ENCODE peak calls at places on chromosomes 13 and 19, in nine cellular contexts. U, Y, K, S, D, C, V, O and A are unnamed samples.
A peak's percentile ranks its signal among the peaks of the same experiment; 100 is the strongest.

GRCh38 chr19:49488863-49489537 is 1.6 kb downstream of the RPL13A start:
- DNase-seq in V (no peak), Y (peak; percentile 16), C (no peak), U (no peak), K (no peak), D (no peak), S (no peak), O (no peak), A (no peak)

GRCh38 chr19:46944918-46945628 is 74.6 kb upstream of the NPAS1 start:
- DNase-seq in O (no peak), K (peak; percentile 35), Y (peak; percentile 90), U (no peak), D (no peak), S (no peak), C (peak; percentile 49), V (peak; percentile 66), A (no peak)

GRCh38 chr13:73683746-73684145 is 450.5 kb downstream of the KLF12 start:
- DNase-seq in Y (no peak), C (no peak), K (no peak), O (no peak), U (no peak), V (no peak), S (no peak), D (no peak), A (no peak)

GRCh38 chr19:44677019-44677809 is 5.9 kb downstream of the CEACAM19 start:
- DNase-seq in C (no peak), V (no peak), U (no peak), D (peak; percentile 30), O (no peak), K (no peak), S (no peak), Y (peak; percentile 21), A (peak; percentile 27)

GRCh38 chr19:50713556-50714236 is 5.9 kb downstream of the SHANK1 start:
- DNase-seq in K (peak; percentile 35), D (no peak), C (no peak), S (no peak), Y (no peak), U (no peak), V (no peak), O (no peak), A (peak; percentile 55)

GRCh38 chr19:45253396-45254027 is 2.4 kb downstream of the MARK4 start:
- DNase-seq in V (no peak), D (no peak), U (no peak), O (no peak), K (peak; percentile 11), Y (no peak), C (no peak), S (no peak), A (no peak)

GRCh38 chr13:108962652-108963051 is 333.2 kb downstream of the MYO16 start:
- DNase-seq in V (no peak), C (no peak), D (no peak), Y (no peak), S (no peak), O (no peak), K (no peak), U (no peak), A (peak; percentile 19)

GRCh38 chr13:97548138-97548537 is 114.2 kb downstream of the RAP2A start:
- DNase-seq in K (no peak), O (no peak), C (no peak), Y (no peak), V (no peak), D (no peak), U (no peak), S (no peak), A (no peak)

GRCh38 chr19:5141278-5141925 is 172.5 kb downstream of the KDM4B start:
- DNase-seq in O (no peak), S (no peak), V (peak; percentile 41), Y (no peak), D (no peak), K (no peak), U (no peak), C (no peak), A (no peak)

GRCh38 chr19:8163781-8164180 is 14.4 kb upstream of the FBN3 start:
- DNase-seq in Y (no peak), K (no peak), U (no peak), O (no peak), C (no peak), V (no peak), S (no peak), D (no peak), A (no peak)

GRCh38 chr19:49020931-49021895 is 2.9 kb downstream of the CGB3 start:
- DNase-seq in K (no peak), S (no peak), C (no peak), U (no peak), D (peak; percentile 54), Y (no peak), V (no peak), O (no peak), A (no peak)

GRCh38 chr19:46369817-46370216 is 22.9 kb downstream of the PPP5C start:
- DNase-seq in K (no peak), D (no peak), U (no peak), O (no peak), S (no peak), V (no peak), Y (no peak), C (no peak), A (no peak)

GRCh38 chr19:12015015-12015752 is 20.3 kb downstream of the ZNF433 start:
- DNase-seq in O (no peak), V (no peak), D (no peak), U (no peak), K (no peak), S (no peak), Y (no peak), C (no peak), A (no peak)

GRCh38 chr13:27977476-27978300 is 8.6 kb upstream of the CDX2 start:
- DNase-seq in S (no peak), K (no peak), U (no peak), D (no peak), V (no peak), Y (peak; percentile 77), C (no peak), O (no peak), A (no peak)

GRCh38 chr13:34340534-34340933 is 522.6 kb downstream of the RFC3 start:
- DNase-seq in S (no peak), C (no peak), Y (no peak), K (no peak), U (no peak), V (no peak), O (no peak), D (no peak), A (no peak)

GRCh38 chr19:10390652-10391286 is 10.4 kb upstream of the TYK2 start:
- DNase-seq in O (no peak), C (no peak), V (peak; percentile 83), D (peak; percentile 79), S (peak; percentile 46), U (peak; percentile 46), K (peak; percentile 73), Y (peak; percentile 81), A (peak; percentile 71)

GRCh38 chr13:102347490-102347889 is 54.4 kb downstream of the FGF14 start:
- DNase-seq in V (no peak), D (no peak), S (no peak), K (no peak), C (no peak), Y (no peak), U (no peak), O (no peak), A (no peak)

GRCh38 chr19:12880551-12881171 is 588 bp downstream of the DNASE2 start:
- DNase-seq in V (peak; percentile 50), Y (peak; percentile 69), D (peak; percentile 72), K (peak; percentile 29), O (no peak), U (no peak), C (no peak), S (no peak), A (no peak)

GRCh38 chr13:73158851-73159250 is 100.0 kb downstream of the KLF5 start:
- DNase-seq in D (no peak), O (no peak), Y (no peak), K (no peak), V (no peak), U (no peak), C (no peak), S (no peak), A (no peak)

DNA sequence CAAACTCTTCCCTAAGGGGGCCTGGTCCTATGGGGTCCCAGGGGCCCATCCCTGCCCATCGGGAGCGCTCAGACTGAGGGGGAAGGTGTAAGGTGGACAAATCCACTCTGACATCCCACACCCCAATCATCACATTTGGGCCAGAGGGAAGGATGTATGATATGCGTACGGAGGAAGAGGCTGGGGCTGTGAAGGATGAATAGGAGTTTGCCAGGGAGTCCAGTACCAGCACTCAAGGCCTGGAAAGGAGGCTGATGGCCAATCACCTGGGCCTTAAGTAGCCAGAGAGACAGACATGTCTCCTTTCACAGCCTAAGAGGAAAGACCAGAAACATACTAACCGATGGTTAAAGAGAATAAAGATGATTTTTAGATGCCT is 14.9 kb downstream of the TJP3 start:
- DNase-seq in S (no peak), K (no peak), Y (no peak), V (no peak), C (no peak), U (no peak), D (no peak), O (no peak), A (no peak)
- H3K4me3 ChIP-seq in S (no peak overlapping the region), K (no peak overlapping the region), Y (peak overlapping the region; percentile 57), V (no peak overlapping the region), C (no peak overlapping the region), U (no peak overlapping the region), D (no peak overlapping the region), O (no peak overlapping the region), A (no peak overlapping the region)

GRCh38 chr19:19661141-19661674 is 2.3 kb downstream of the ATP13A1 start:
- DNase-seq in K (no peak), D (no peak), V (no peak), Y (peak; percentile 19), S (no peak), O (no peak), C (no peak), U (no peak), A (no peak)
- H3K4me3 ChIP-seq in K (peak overlapping the region; percentile 93), D (peak overlapping the region; percentile 88), V (no peak overlapping the region), Y (peak overlapping the region; percentile 86), S (no peak overlapping the region), O (peak overlapping the region; percentile 76), C (peak overlapping the region; percentile 19), U (no peak overlapping the region), A (no peak overlapping the region)

DNA sequence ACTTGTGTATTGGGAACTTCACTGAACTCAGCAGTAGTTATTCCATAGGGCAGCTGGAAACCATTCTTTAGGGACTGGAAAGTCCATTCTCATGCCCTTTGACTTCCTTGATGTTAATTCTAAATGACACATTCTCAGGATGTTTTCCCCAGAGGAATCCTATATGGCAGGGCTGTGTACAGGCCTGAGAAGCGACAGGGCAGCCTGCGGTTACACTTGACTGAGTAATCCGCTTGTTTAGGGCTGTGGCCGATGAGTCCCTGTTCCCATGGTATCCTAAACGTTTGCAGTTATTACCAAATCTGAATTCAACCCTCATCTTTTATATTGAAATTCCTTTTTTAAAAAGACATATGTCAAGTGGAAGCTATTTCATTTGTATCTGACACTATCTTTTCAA is 83.5 kb downstream of the COL4A2 start:
- DNase-seq in O (no peak), V (no peak), U (no peak), D (no peak), K (no peak), Y (no peak), C (no peak), S (no peak), A (no peak)
- H3K4me3 ChIP-seq in O (no peak overlapping the region), V (no peak overlapping the region), U (no peak overlapping the region), D (no peak overlapping the region), K (no peak overlapping the region), Y (no peak overlapping the region), C (no peak overlapping the region), S (no peak overlapping the region), A (no peak overlapping the region)

DNA sequence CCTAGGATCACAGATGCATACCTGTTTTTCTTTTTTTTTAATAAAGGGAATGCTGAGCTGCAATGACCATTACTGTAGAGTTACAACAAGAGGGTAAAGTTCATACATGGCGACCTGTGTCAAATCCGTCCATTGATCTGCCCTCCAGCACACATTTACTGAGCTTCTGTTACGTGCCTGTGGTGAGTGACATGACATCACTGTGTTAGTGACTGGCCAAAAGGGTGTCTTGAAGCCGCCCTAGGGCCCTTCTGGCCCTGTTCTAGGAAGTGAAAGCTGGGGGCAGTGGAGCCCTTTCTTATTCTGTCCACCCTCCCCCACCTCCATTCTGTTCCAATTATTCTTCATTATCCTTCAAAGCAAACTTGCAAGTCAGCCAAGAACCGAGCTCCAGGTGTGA is 66.3 kb downstream of the ZIC5 start:
- DNase-seq in Y (no peak), S (no peak), D (no peak), V (no peak), C (no peak), O (no peak), K (no peak), U (no peak), A (no peak)
- H3K4me3 ChIP-seq in Y (no peak overlapping the region), S (no peak overlapping the region), D (no peak overlapping the region), V (no peak overlapping the region), C (no peak overlapping the region), O (no peak overlapping the region), K (no peak overlapping the region), U (no peak overlapping the region), A (no peak overlapping the region)